ENCODE peak calls at places on chromosomes 7 and 10, in four cellular contexts. N, T, L and S are unnamed samples. For H4K20me1, the result is how much of the 10 kb centered on the place peaks cover.

GRCh38 chr10:119431034-119431767 is 111.3 kb downstream of the RGS10 start:
- DNase-seq in N (peak), T (no peak), L (no peak), S (no peak)

GRCh38 chr10:9227679-9228365 is 1173.3 kb downstream of the GATA3 start:
- DNase-seq in N (no peak), T (no peak), L (no peak), S (no peak)

GRCh38 chr7:2166625-2167280 is 66.0 kb downstream of the MAD1L1 start:
- DNase-seq in N (no peak), T (peak), L (no peak), S (no peak)

GRCh38 chr7:106947244-106947728 is 82.2 kb downstream of the PIK3CG start:
- DNase-seq in N (peak), T (peak), L (no peak), S (peak)

GRCh38 chr7:22819476-22819875 is 3.2 kb downstream of the TOMM7 start:
- DNase-seq in N (peak), T (no peak), L (no peak), S (no peak)

GRCh38 chr10:93469454-93469853 is 12.7 kb downstream of the MYOF start:
- DNase-seq in N (no peak), T (no peak), L (no peak), S (no peak)

GRCh38 chr10:5977471-5978370 is at the start of gene IL15RA:
- DNase-seq in N (peak), T (peak), L (no peak), S (peak)

GRCh38 chr10:124674768-124675222 is 69.4 kb downstream of the FAM53B start:
- DNase-seq in N (no peak), T (no peak), L (no peak), S (no peak)

GRCh38 chr7:139825666-139826290 is 3.3 kb upstream of the TBXAS1 start:
- DNase-seq in N (peak), T (no peak), L (no peak), S (peak)

GRCh38 chr10:110918633-110919348 is at the start of gene BBIP1:
- DNase-seq in N (no peak), T (peak), L (peak), S (peak)

GRCh38 chr7:4742852-4743251 is 32.6 kb upstream of the AP5Z1 start:
- DNase-seq in N (no peak), T (no peak), L (no peak), S (peak)

GRCh38 chr10:124696446-124697392 is 47.5 kb downstream of the FAM53B start:
- DNase-seq in N (no peak), T (no peak), L (peak), S (no peak)

GRCh38 chr7:69893915-69894314 is 295.6 kb downstream of the AUTS2 start:
- DNase-seq in N (no peak), T (peak), L (no peak), S (no peak)

GRCh38 chr10:119401671-119402395 is 140.7 kb downstream of the RGS10 start:
- DNase-seq in N (peak), T (no peak), L (no peak), S (peak)

GRCh38 chr7:134780166-134780853 is 876 bp downstream of the CALD1 start:
- DNase-seq in N (no peak), T (no peak), L (no peak), S (no peak)

GRCh38 chr10:69327463-69328345 is 49.4 kb downstream of the HK1 start:
- DNase-seq in N (peak), T (no peak), L (no peak), S (peak)

GRCh38 chr7:112121290-112121689 is 84.9 kb downstream of the DOCK4 start:
- DNase-seq in N (no peak), T (no peak), L (no peak), S (no peak)

GRCh38 chr7:151802469-151802846 is 74.5 kb downstream of the PRKAG2 start:
- DNase-seq in N (no peak), T (no peak), L (no peak), S (no peak)

GRCh38 chr10:1669433-1669832 is 67.9 kb downstream of the ADARB2 start:
- DNase-seq in N (no peak), T (no peak), L (no peak), S (no peak)
- H4K20me1 ChIP-seq in N (under half), T (under half), L (under half), S (under half)

GRCh38 chr10:112986791-112987190 is 36.7 kb downstream of the TCF7L2 start:
- DNase-seq in N (no peak), T (no peak), L (no peak), S (no peak)
- H3K9ac ChIP-seq in N (no peak), T (no peak), L (no peak), S (no peak)

GRCh38 chr10:3122486-3123205 is 49.9 kb downstream of the PITRM1 start:
- DNase-seq in N (no peak), T (no peak), L (no peak), S (no peak)

GRCh38 chr10:3118621-3119020 is 51.3 kb downstream of the PFKP start:
- DNase-seq in N (no peak), T (no peak), L (no peak), S (no peak)

GRCh38 chr10:3117486-3117885 is 50.1 kb downstream of the PFKP start:
- DNase-seq in N (no peak), T (no peak), L (no peak), S (no peak)

GRCh38 chr10:3122034-3122433 is 50.5 kb downstream of the PITRM1 start:
- DNase-seq in N (no peak), T (no peak), L (no peak), S (no peak)

DNA sequence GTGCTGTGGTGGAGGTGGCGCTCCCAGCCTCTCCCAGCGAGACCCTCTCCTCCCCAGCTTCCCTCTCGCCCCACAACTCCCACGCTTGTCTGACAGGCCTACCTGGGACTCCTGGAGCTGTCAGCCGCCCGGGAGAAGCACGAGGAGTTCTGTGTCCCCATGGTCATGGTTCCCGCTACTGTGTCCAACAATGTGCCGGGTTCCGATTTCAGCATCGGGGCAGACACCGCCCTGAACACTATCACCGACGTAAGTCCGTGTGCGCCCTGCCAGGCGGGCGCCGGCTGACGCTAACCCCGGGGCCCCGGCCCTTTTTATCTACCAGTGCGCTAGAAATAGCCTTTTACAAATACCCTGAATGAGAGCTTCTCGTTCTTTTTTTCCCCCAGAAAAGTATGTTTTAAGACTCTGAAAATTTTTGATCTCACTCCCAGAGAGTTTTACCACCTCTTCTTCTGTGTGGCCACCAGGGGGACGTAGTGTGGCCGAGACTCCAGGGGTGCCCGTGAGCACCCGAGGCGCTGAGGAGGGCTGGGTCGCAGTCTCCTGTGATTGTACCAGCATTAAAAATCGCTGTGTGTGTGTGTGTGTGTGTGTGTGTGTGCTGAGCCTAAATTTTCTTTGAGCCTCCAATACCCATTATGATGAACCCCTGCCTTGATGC is 52.6 kb downstream of the PFKP start:
- DNase-seq in N (peak), T (peak), L (no peak), S (peak)
- TF ChIP-seq RCOR1 in N (no peak), T (no peak), L (no peak), S (no peak)

DNA sequence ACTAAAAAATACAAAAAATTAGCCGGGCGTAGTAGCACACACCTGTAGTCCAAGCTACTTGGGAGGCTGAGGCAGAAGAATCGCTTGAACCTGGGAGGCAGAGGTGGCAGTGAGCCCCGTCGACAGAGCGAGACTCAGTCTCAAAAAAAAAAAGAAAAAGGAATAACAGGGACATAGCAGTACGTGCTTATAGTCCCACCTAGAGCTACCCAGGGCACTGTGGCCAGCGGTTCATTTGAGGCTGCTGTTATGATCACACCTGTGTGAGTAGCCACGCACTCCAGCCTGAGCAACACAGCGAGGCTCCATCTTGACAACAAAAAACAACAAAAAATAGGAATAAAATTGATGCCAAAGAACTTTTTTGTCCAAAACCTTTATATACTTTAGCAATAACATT is 17.1 kb downstream of the WAPL start:
- DNase-seq in N (no peak), T (no peak), L (no peak), S (no peak)
- H4K20me1 ChIP-seq in N (under half), T (half or more), L (under half), S (half or more)

GRCh38 chr10:52030975-52031374 is 283.1 kb upstream of the DKK1 start:
- DNase-seq in N (no peak), T (no peak), L (no peak), S (no peak)

GRCh38 chr10:52030051-52030867 is 283.8 kb upstream of the DKK1 start:
- DNase-seq in N (no peak), T (no peak), L (no peak), S (peak)

GRCh38 chr10:52031771-52032170 is 282.3 kb upstream of the DKK1 start:
- DNase-seq in N (no peak), T (no peak), L (no peak), S (peak)

GRCh38 chr10:52029628-52030027 is 284.5 kb upstream of the DKK1 start:
- DNase-seq in N (no peak), T (no peak), L (no peak), S (no peak)

GRCh38 chr10:52032681-52033629 is 281.1 kb upstream of the DKK1 start:
- DNase-seq in N (no peak), T (no peak), L (no peak), S (no peak)
- H3K9ac ChIP-seq in N (no peak), T (no peak), L (no peak), S (no peak)

GRCh38 chr7:20030915-20031362 is 186.2 kb downstream of the MACC1 start:
- DNase-seq in N (no peak), T (no peak), L (peak), S (peak)
- TF ChIP-seq RCOR1 in N (no peak), T (no peak), L (no peak), S (no peak)

GRCh38 chr10:1382711-1383110 is 326.5 kb downstream of the WDR37 start:
- DNase-seq in N (no peak), T (peak), L (no peak), S (no peak)
- H4K20me1 ChIP-seq in N (under half), T (under half), L (under half), S (under half)

GRCh38 chr10:33032354-33033254 is 74.6 kb upstream of the ITGB1 start:
- DNase-seq in N (no peak), T (no peak), L (no peak), S (peak)
- H3K9ac ChIP-seq in N (no peak), T (peak), L (no peak), S (no peak)